ENCODE peak calls at places on chromosomes 1 and 21, in six cellular contexts. Z is stimulated activated CD4-positive, alpha-beta T cell treated with anti-CD3 and anti-CD28 coated beads, Interleukin-2, amount 100 ng/mL, for 48 hours; W is RCC 7860; Q is T-helper 9 cell; T is ACHN; S is small intestine. P is an unnamed sample.

GRCh38 chr1:34774967-34775366 is 6.0 kb upstream of the GJB3 start:
- DNase-seq in S (no peak), Q (no peak), T (no peak), W (no peak), Z (no peak), P (no peak)

GRCh38 chr1:109368464-109368863 is 29.3 kb downstream of the SORT1 start:
- DNase-seq in Q (no peak), T (no peak), Z (no peak), S (no peak), W (no peak), P (no peak)

GRCh38 chr1:2534775-2535387 is 4.8 kb upstream of the HES5 start:
- DNase-seq in S (peak; percentile 59), Z (no peak), T (peak; percentile 23), W (peak; percentile 24), Q (no peak), P (no peak)

GRCh38 chr21:38244885-38245869 is 11.6 kb upstream of the KCNJ15 start:
- DNase-seq in Z (peak; percentile 40), T (peak; percentile 55), Q (peak; percentile 6), S (peak; percentile 52), W (peak; percentile 99), P (peak; percentile 46)

GRCh38 chr1:76833151-76833550 is 34.1 kb upstream of the ST6GALNAC5 start:
- DNase-seq in Q (no peak), Z (no peak), W (no peak), S (no peak), T (no peak), P (no peak)

GRCh38 chr21:29453511-29453910 is 154.8 kb downstream of the BACH1 start:
- DNase-seq in Q (no peak), S (no peak), T (no peak), W (no peak), Z (no peak), P (no peak)

GRCh38 chr1:8705104-8705503 is 112.3 kb downstream of the RERE start:
- DNase-seq in Q (no peak), Z (no peak), S (no peak), W (no peak), T (no peak), P (no peak)

GRCh38 chr1:22262583-22262982 is 119.7 kb upstream of the WNT4 start:
- DNase-seq in Z (no peak), W (no peak), Q (no peak), S (peak; percentile 86), T (no peak), P (no peak)

GRCh38 chr1:21261551-21262281 is 28.5 kb downstream of the ECE1 start:
- DNase-seq in T (peak; percentile 81), S (peak; percentile 59), Q (no peak), W (peak; percentile 94), Z (no peak), P (no peak)

GRCh38 chr1:78177708-78178270 is 132.0 kb downstream of the GIPC2 start:
- DNase-seq in W (no peak), Q (no peak), Z (no peak), S (no peak), T (no peak), P (no peak)

GRCh38 chr1:87362834-87363426 is 34.2 kb downstream of the LMO4 start:
- DNase-seq in W (no peak), T (no peak), Q (no peak), S (peak; percentile 75), Z (no peak), P (no peak)

GRCh38 chr1:111813440-111814304 is 58.0 kb downstream of the DDX20 start:
- DNase-seq in W (no peak), S (no peak), Q (no peak), T (no peak), Z (no peak), P (no peak)

GRCh38 chr1:4630561-4630960 is 23.8 kb upstream of the AJAP1 start:
- DNase-seq in S (no peak), T (no peak), Z (no peak), Q (no peak), W (no peak), P (no peak)

GRCh38 chr1:230215049-230215448 is 148.0 kb downstream of the GALNT2 start:
- DNase-seq in T (peak; percentile 5), W (no peak), Z (no peak), Q (no peak), S (peak; percentile 75), P (no peak)

GRCh38 chr1:27119270-27119618 is 35.7 kb downstream of the SLC9A1 start:
- DNase-seq in T (no peak), Z (no peak), Q (no peak), S (no peak), W (no peak), P (no peak)

GRCh38 chr1:215665212-215665611 is 98.1 kb downstream of the KCTD3 start:
- DNase-seq in S (no peak), W (peak; percentile 78), Q (no peak), Z (no peak), T (no peak), P (no peak)

GRCh38 chr1:44314401-44314800 is 40.7 kb downstream of the ERI3 start:
- DNase-seq in S (no peak), Z (no peak), W (no peak), T (no peak), Q (no peak), P (no peak)

GRCh38 chr1:58939666-58940370 is 156.0 kb upstream of the JUN start:
- DNase-seq in Q (no peak), W (no peak), S (no peak), T (no peak), Z (no peak), P (no peak)

GRCh38 chr1:179353546-179353945 is 12.2 kb upstream of the AXDND1 start:
- DNase-seq in Z (no peak), W (no peak), Q (no peak), S (peak; percentile 5), T (no peak), P (no peak)

GRCh38 chr1:12166834-12167492 is at the start of gene TNFRSF1B:
- DNase-seq in T (peak; percentile 21), Q (peak; percentile 57), W (no peak), Z (peak; percentile 54), S (peak; percentile 82), P (peak; percentile 45)

GRCh38 chr1:245770191-245770590 is 615.4 kb downstream of the KIF26B start:
- DNase-seq in Q (no peak), Z (no peak), W (no peak), S (no peak), T (no peak), P (no peak)

GRCh38 chr1:212769372-212770167 is 22.0 kb downstream of the NSL1 start:
- DNase-seq in T (no peak), Q (no peak), W (no peak), S (no peak), Z (no peak), P (no peak)

GRCh38 chr1:223227486-223228196 is 84.6 kb upstream of the TLR5 start:
- DNase-seq in T (no peak), W (no peak), Q (no peak), S (no peak), Z (no peak), P (no peak)

GRCh38 chr1:53643061-53643880 is 95.7 kb downstream of the GLIS1 start:
- DNase-seq in W (no peak), S (no peak), Z (no peak), T (no peak), Q (no peak), P (no peak)

GRCh38 chr1:16386454-16387113 is 19.5 kb downstream of the SZRD1 start:
- DNase-seq in Z (no peak), S (peak; percentile 45), Q (no peak), W (peak; percentile 73), T (peak; percentile 83), P (no peak)

GRCh38 chr1:216456682-216457081 is 33.4 kb upstream of the USH2A start:
- DNase-seq in Z (no peak), Q (no peak), T (no peak), S (no peak), W (peak; percentile 34), P (no peak)

GRCh38 chr1:9861371-9861770 is 37.6 kb upstream of the CLSTN1 start:
- DNase-seq in S (no peak), T (no peak), W (no peak), Z (no peak), Q (no peak), P (no peak)

GRCh38 chr21:28953247-28953646 is 39.4 kb downstream of the LTN1 start:
- DNase-seq in Q (no peak), W (no peak), Z (no peak), S (no peak), T (no peak), P (no peak)

GRCh38 chr1:167502719-167503452 is 15.4 kb downstream of the CD247 start:
- DNase-seq in T (no peak), Q (no peak), S (no peak), W (no peak), Z (no peak), P (no peak)

P was measured in T follicular helper cell.